ENCODE peak calls at places on chromosomes 5 and 9, in six cellular contexts. G is testis, J is mucosa of descending colon, V is heart left ventricle, C is brain microvascular endothelial cell, K is foreskin fibroblast. X is an unnamed sample.

GRCh38 chr5:125181159-125181558 is 434.7 kb upstream of the ZNF608 start:
- DNase-seq in V (no peak), K (no peak), G (no peak), C (no peak), J (no peak), X (peak)

GRCh38 chr9:97740848-97741821 is 44.0 kb upstream of the XPA start:
- DNase-seq in J (peak), G (peak), C (peak), K (peak), V (peak), X (peak)

GRCh38 chr5:138725885-138726457 is 27.3 kb upstream of the CTNNA1 start:
- DNase-seq in V (peak), C (no peak), J (no peak), G (peak), K (no peak), X (no peak)

GRCh38 chr5:88000877-88001276 is 267.8 kb downstream of the TMEM161B start:
- DNase-seq in J (no peak), K (no peak), G (no peak), C (no peak), V (no peak), X (no peak)

GRCh38 chr9:132079391-132080071 is at the start of gene MED27:
- DNase-seq in C (peak), J (peak), G (peak), K (peak), V (peak), X (peak)

GRCh38 chr5:173498871-173499470 is 117.5 kb downstream of the BOD1 start:
- DNase-seq in G (peak), V (no peak), J (no peak), K (no peak), C (no peak), X (no peak)

GRCh38 chr9:16106211-16106610 is 553.4 kb downstream of the CCDC171 start:
- DNase-seq in K (no peak), G (no peak), J (no peak), V (no peak), C (no peak), X (no peak)

GRCh38 chr9:92763721-92764380 is 782 bp downstream of the BICD2 start:
- DNase-seq in J (peak), G (no peak), K (no peak), C (no peak), V (peak), X (no peak)

GRCh38 chr5:90353254-90353653 is 56.3 kb downstream of the CETN3 start:
- DNase-seq in K (no peak), C (no peak), V (no peak), G (no peak), J (no peak), X (peak)

GRCh38 chr5:153534102-153534501 is 43.6 kb downstream of the GRIA1 start:
- DNase-seq in V (no peak), K (no peak), G (no peak), C (no peak), J (no peak), X (no peak)

GRCh38 chr9:132824151-132824550 is 53.9 kb downstream of the AK8 start:
- DNase-seq in V (no peak), K (no peak), C (no peak), G (no peak), J (no peak), X (no peak)

GRCh38 chr5:50744761-50745160 is 78.3 kb downstream of the PARP8 start:
- DNase-seq in V (no peak), J (no peak), C (peak), G (no peak), K (peak), X (peak)

GRCh38 chr9:98523231-98523901 is 185.4 kb downstream of the GABBR2 start:
- DNase-seq in V (no peak), J (no peak), K (no peak), C (peak), G (no peak), X (peak)

GRCh38 chr9:93579711-93580516 is 3.5 kb downstream of the PHF2 start:
- DNase-seq in G (no peak), C (no peak), J (no peak), K (no peak), V (no peak), X (no peak)

GRCh38 chr5:142819292-142819691 is 49.1 kb downstream of the ARHGAP26 start:
- DNase-seq in J (peak), C (no peak), K (no peak), V (no peak), G (no peak), X (peak)

GRCh38 chr5:2985718-2986117 is 234.2 kb upstream of the IRX2 start:
- DNase-seq in J (no peak), V (no peak), K (no peak), C (no peak), G (no peak), X (no peak)

GRCh38 chr5:172769598-172770373 is 1.2 kb downstream of the DUSP1 start:
- DNase-seq in J (no peak), G (peak), K (no peak), V (no peak), C (peak), X (no peak)

DNA sequence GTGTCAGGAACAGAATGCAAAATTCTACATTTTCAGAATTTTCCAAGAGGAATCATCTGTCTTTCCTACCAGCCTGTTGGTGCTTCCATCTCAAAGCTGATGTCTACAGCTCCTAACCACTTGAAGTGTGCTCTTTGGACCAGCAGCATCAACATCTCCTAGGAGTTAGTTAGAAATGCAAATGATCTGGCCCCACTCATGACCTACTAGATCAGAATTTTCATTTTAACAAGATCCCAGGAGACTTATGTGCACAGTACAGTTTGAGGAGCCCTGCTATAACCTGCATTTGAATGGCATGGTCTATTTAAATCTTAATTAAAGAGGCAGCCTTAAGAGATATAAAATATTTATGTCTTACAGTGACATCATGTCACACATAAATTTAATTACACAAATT is 33.8 kb downstream of the ITK start:
- DNase-seq in J (no peak), V (no peak), K (no peak), G (no peak), C (no peak), X (no peak)
- H3K4me3 ChIP-seq in J (no peak), V (no peak), K (no peak), G (no peak), C (no peak), X (no peak)

GRCh38 chr5:133612021-133612860 is at the start of gene FSTL4:
- DNase-seq in K (no peak), G (peak), C (no peak), J (peak), V (no peak), X (peak)
- H3K4me3 ChIP-seq in K (no peak), G (peak), C (no peak), J (no peak), V (peak), X (peak)

GRCh38 chr9:38392235-38393127 is at the start of gene ALDH1B1:
- DNase-seq in K (peak), J (peak), V (peak), G (peak), C (peak), X (peak)

GRCh38 chr9:38396371-38396671 is 3.8 kb downstream of the ALDH1B1 start:
- DNase-seq in K (no peak), V (no peak), G (no peak), J (no peak), C (no peak), X (no peak)

GRCh38 chr9:38395653-38396370 is 3.3 kb downstream of the ALDH1B1 start:
- DNase-seq in V (no peak), K (no peak), G (no peak), C (no peak), J (no peak), X (no peak)

GRCh38 chr9:38393128-38393809 is 767 bp downstream of the ALDH1B1 start:
- DNase-seq in C (no peak), V (no peak), J (peak), K (peak), G (no peak), X (no peak)

GRCh38 chr9:38394419-38394818 is 1.9 kb downstream of the ALDH1B1 start:
- DNase-seq in K (no peak), G (no peak), V (no peak), C (no peak), J (peak), X (no peak)
- H3K4me3 ChIP-seq in K (no peak), G (no peak), V (no peak), C (no peak), J (no peak), X (no peak)

GRCh38 chr9:84062538-84062937 is 81.9 kb downstream of the RMI1 start:
- DNase-seq in G (no peak), V (peak), J (no peak), C (no peak), K (no peak), X (peak)
- H3K4me3 ChIP-seq in G (no peak), V (no peak), J (no peak), C (no peak), K (no peak), X (no peak)

X was measured in epithelial cell of esophagus.